ENCODE peak calls at places on chromosomes 11 and 22, in seven cellular contexts. V is cardiac muscle cell, N is adrenal gland, Q is K562, E is Panc1, X is choroid plexus epithelial cell, G is esophagus muscularis mucosa. H is an unnamed sample.

GRCh38 chr11:18802381-18803257 is 11.0 kb upstream of the PTPN5 start:
- DNase-seq in E (peak), V (peak), Q (peak), G (peak), X (peak), N (peak), H (peak)

GRCh38 chr11:62612366-62613274 is at the start of the genes EML3 and ROM1:
- DNase-seq in G (peak), E (no peak), N (peak), X (peak), Q (peak), V (peak), H (peak)

GRCh38 chr11:6523253-6523652 is 26.2 kb downstream of the DNHD1 start:
- DNase-seq in G (no peak), X (peak), Q (no peak), E (peak), V (peak), N (no peak), H (peak)

GRCh38 chr22:38291201-38291777 is 18.5 kb upstream of the TMEM184B start:
- DNase-seq in X (no peak), V (no peak), E (no peak), G (no peak), N (no peak), Q (no peak), H (no peak)

GRCh38 chr22:47304191-47304831 is 541.9 kb downstream of the TBC1D22A start:
- DNase-seq in G (peak), V (no peak), E (no peak), Q (no peak), X (no peak), N (no peak), H (no peak)

GRCh38 chr11:8768625-8769333 is 86.2 kb downstream of the RPL27A start:
- DNase-seq in E (peak), Q (peak), X (peak), G (no peak), V (peak), N (peak), H (peak)

GRCh38 chr11:86748296-86748695 is 52.0 kb upstream of the PRSS23 start:
- DNase-seq in N (no peak), Q (no peak), X (peak), G (no peak), V (peak), E (no peak), H (peak)

GRCh38 chr11:47394322-47395224 is 13.8 kb upstream of the SLC39A13 start:
- DNase-seq in V (peak), Q (peak), G (no peak), N (peak), E (no peak), X (peak), H (peak)

GRCh38 chr11:132033051-132033450 is 662.6 kb downstream of the NTM start:
- DNase-seq in N (no peak), E (no peak), G (no peak), X (peak), V (peak), Q (no peak), H (peak)

GRCh38 chr11:78991681-78992080 is 417.0 kb upstream of the NARS2 start:
- DNase-seq in Q (no peak), V (no peak), G (no peak), N (no peak), E (no peak), X (no peak), H (no peak)

GRCh38 chr11:125593113-125593761 is 585 bp downstream of the STT3A start:
- DNase-seq in Q (peak), E (peak), G (no peak), X (peak), V (peak), N (no peak), H (peak)

GRCh38 chr11:78338138-78338537 is 79.5 kb downstream of the GAB2 start:
- DNase-seq in N (no peak), X (no peak), V (no peak), G (no peak), E (no peak), Q (peak), H (no peak)

GRCh38 chr11:20090654-20091374 is 69.5 kb downstream of the DBX1 start:
- DNase-seq in X (no peak), Q (peak), V (no peak), N (no peak), G (no peak), E (no peak), H (no peak)

GRCh38 chr11:94845622-94846021 is 77.5 kb downstream of the AMOTL1 start:
- DNase-seq in V (no peak), Q (no peak), G (no peak), N (no peak), X (peak), E (no peak), H (peak)

GRCh38 chr11:102581091-102581490 is 44.0 kb downstream of the MMP20 start:
- DNase-seq in E (no peak), V (no peak), X (no peak), G (no peak), Q (no peak), N (no peak), H (no peak)

DNA sequence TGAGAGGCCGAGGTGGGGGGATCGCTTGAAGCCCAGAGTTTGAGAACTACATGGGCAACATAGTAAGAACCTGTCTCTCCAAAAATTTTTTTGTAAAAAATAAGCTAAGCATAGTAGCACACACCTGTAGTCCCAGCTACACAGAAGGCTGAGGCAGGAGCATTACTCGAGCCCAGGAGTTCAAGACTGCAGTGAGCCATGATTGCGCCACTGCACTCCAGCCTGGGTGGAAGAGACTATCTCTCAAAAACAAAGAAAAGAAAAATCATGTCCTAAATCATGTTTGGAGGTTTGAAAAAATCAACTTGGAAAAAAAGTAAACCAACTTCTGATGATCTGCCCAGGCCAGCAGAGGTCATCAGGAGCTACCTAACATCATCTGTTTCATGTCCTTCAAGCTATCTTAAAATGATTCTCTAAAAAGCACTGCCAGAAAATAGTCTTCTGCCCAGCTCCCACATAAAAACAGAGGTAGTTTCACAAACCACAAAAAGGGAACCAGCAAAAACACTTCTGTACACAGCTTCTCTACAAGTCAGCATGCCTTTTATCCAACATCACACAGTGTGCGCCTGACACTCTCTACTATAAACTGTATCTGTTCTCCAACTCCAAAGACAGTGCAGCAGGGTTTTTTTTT is 165.0 kb downstream of the SOX6 start:
- DNase-seq in Q (peak), G (no peak), V (no peak), N (no peak), E (no peak), X (no peak), H (no peak)
- TF ChIP-seq CTCF in Q (peak), G (no peak), V (no peak), N (no peak), E (peak), X (no peak), H (no peak)

GRCh38 chr11:32616903-32617302 is 33.3 kb downstream of the EIF3M start:
- DNase-seq in Q (no peak), G (no peak), X (no peak), V (no peak), E (no peak), N (no peak), H (no peak)
- H3K4me3 ChIP-seq in Q (no peak), G (no peak), X (no peak), V (no peak), E (no peak), N (no peak), H (no peak)

DNA sequence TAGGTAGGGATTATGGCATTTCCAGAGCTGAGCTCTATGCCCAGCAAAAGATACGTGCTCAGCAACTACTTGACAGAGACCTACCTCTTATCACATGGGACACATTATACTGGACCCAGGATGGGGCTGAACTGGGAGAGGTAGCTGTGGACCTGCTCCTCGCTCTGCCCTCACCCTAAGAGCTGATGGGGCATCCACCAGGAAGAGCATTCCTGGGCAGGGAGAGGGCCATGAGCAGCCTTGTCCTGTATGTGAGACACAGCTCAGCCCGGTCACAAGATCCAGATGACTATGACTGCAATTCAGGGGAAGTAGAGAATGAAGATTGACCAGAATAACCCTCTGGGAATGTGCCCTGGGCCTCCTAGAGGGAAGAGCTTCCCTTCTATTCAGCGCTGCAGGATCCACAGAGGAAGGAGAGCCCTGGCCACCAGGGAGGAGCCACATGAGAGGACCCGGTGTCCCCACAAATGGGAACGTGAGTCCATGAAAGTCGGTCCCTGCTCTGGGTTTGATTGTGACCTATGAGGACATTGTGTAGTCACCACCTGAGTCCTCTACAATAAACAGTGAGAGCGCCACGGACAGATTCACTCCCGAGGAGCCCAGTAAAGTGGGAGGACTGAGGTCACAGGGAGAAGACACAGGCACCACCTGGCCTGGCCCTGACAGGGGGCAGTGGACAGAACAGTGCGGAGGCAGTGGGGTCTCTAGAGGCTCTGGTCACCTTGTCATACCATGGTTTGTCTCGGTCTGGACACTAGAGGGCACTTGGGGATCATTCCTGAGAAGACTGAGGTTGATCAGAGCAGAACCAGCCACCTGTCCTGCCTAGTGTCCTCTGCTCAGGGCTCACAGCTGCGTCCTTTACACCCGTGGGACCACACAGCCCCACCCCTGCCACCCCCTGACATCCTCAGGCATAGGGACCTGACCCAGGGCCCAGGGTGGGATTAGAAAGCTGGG is 99.5 kb downstream of the ZNF280B start:
- DNase-seq in V (peak), E (no peak), Q (peak), G (peak), X (peak), N (peak), H (peak)
- TF ChIP-seq CTCF in V (peak), E (peak), Q (peak), G (no peak), X (peak), N (peak), H (peak)

GRCh38 chr11:119362741-119363080 is 16.2 kb upstream of the MFRP start:
- DNase-seq in N (no peak), X (no peak), E (no peak), G (no peak), V (no peak), Q (no peak), H (no peak)

GRCh38 chr11:119363081-119363861 is 16.8 kb upstream of the MFRP start:
- DNase-seq in G (no peak), Q (no peak), E (no peak), V (no peak), X (no peak), N (peak), H (no peak)

GRCh38 chr11:119361056-119361787 is 14.7 kb upstream of the MFRP start:
- DNase-seq in N (peak), V (peak), X (peak), Q (peak), G (no peak), E (peak), H (peak)

GRCh38 chr11:119363874-119364590 is 17.5 kb downstream of the USP2 start:
- DNase-seq in Q (peak), X (no peak), E (no peak), V (peak), N (peak), G (no peak), H (no peak)

GRCh38 chr11:119361961-119362725 is 15.6 kb upstream of the MFRP start:
- DNase-seq in V (no peak), Q (peak), E (no peak), N (no peak), G (no peak), X (no peak), H (no peak)
- H3K4me3 ChIP-seq in V (peak), Q (no peak), E (no peak), N (no peak), G (peak), X (no peak), H (no peak)

DNA sequence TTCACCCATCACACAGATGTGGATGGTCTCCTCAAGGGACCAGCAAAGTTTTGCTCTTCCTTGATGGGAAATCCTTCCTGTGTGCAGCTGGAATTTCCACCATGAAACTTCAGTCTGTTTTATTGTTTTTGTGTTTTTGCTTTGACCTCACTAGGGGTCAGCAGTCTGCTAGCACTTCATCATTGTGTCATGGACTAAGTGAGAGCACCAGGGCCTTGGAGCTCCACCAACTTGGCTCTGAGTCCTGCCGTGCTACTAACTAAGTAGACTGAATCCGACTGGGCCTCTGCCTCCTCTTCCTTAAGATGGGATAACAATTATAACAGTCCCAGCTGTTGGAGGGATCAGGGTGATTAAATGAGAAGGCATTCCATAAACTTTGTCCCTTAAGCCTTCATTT is 305.8 kb upstream of the NCAM1 start:
- DNase-seq in V (peak), E (no peak), G (peak), N (peak), Q (peak), X (peak), H (peak)
- TF ChIP-seq CTCF in V (peak), E (peak), G (no peak), N (no peak), Q (peak), X (no peak), H (no peak)

GRCh38 chr22:29205598-29206371 is at the start of gene EMID1:
- DNase-seq in N (peak), Q (peak), X (peak), E (no peak), G (no peak), V (peak), H (peak)

GRCh38 chr22:29207562-29208501 is 2.1 kb downstream of the EMID1 start:
- DNase-seq in V (no peak), G (no peak), E (no peak), X (no peak), N (no peak), Q (no peak), H (no peak)

GRCh38 chr22:29205260-29205597 is 467 bp upstream of the EMID1 start:
- DNase-seq in N (no peak), G (no peak), X (no peak), Q (no peak), V (no peak), E (no peak), H (no peak)

GRCh38 chr22:29207231-29207550 is 1.5 kb downstream of the EMID1 start:
- DNase-seq in X (no peak), G (no peak), Q (no peak), E (no peak), V (no peak), N (no peak), H (no peak)

DNA sequence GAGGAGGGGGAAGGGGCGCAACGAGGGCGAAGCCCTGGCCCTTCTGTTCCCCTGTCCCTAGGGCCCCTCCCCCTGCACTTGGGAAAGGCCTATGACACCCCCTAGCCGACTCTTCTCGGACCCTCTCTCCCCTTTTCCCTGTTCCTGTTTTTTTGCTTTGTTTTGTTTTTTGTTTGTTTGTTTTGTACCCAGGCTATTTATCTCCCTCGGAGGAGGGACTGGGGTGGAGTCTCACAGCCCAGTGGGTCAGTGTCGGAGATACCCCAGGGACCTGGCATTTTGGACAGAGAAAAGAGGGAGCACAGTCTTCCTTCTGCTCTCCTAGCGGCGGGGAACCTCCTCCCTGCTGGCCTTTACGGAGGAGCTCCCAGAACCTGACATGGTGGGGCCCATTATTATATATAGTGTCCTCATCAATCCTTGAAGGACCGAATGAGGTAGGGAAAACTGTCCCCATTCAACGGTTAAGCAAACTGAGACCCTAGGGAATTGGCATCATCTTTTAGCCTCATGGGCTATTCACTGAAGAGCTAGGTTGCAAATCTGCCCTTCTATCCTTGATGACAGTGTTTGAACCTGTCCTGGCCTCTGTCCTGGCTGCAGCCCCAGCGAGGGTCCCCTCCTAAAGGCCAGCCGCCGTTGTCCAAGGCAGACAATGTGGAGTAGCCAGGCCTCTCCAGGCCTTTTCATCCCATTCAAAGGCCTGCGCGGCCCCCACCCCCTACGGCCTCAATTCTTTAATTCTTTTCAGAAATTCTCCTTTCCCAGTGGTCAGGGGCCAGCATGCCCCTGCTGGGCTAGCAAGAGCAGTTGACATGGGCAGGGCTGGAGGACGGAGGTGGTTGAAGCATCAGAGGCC is 905 bp downstream of the EMID1 start:
- DNase-seq in E (no peak), N (no peak), Q (peak), V (no peak), G (no peak), X (no peak), H (no peak)
- H3K4me3 ChIP-seq in E (peak), N (peak), Q (peak), V (peak), G (peak), X (peak), H (peak)

GRCh38 chr11:121648306-121648705 is 195.5 kb upstream of the SORL1-AS1 start:
- DNase-seq in N (no peak), G (no peak), Q (no peak), E (no peak), X (no peak), V (no peak), H (no peak)

GRCh38 chr11:121651267-121651625 is 198.5 kb upstream of the SORL1-AS1 start:
- DNase-seq in Q (no peak), E (no peak), X (no peak), N (no peak), V (no peak), G (no peak), H (no peak)

GRCh38 chr11:121652982-121653381 is 200.2 kb upstream of the SORL1-AS1 start:
- DNase-seq in X (peak), Q (no peak), E (no peak), V (peak), N (no peak), G (no peak), H (peak)

GRCh38 chr11:121649798-121650197 is 197.0 kb upstream of the SORL1-AS1 start:
- DNase-seq in N (no peak), V (no peak), X (peak), Q (no peak), E (no peak), G (no peak), H (no peak)

DNA sequence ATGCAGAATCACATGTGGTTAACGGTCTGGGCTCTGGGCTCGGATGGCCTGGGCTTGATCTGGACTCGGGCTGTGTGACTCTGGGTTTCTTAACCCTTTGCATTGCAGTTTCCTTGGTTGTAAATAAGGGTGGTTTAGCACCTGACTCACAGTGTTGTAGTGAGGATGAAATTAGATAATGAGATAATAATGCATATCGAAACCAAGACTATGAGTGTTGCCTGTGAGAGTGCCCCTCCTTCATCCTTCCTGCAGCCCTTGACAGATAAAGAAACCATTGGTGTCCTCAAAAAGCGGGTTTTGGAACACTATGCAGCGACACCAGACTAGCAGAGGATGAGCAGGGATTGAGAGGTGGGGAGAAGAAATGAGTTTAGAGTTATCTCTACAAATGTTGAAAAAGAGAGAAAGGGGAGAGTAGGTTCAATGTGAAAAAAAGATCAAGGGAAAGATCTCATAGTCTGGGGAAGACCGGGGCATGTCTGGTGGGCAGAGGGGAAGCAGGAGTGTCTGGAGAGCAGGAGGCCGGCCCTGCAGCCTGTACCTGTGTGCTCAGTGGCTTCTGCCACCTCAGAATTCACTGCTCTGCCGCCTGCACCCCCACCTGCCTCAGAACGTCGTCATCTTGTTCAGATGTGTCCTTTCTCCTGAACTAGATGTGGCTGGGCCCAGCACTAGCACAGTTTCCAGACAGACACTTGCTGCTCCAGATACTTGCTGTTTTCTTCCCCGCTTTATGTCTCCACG is 197.9 kb upstream of the SORL1-AS1 start:
- DNase-seq in Q (no peak), G (no peak), V (no peak), E (no peak), X (no peak), N (no peak), H (no peak)
- TF ChIP-seq CTCF in Q (no peak), G (no peak), V (no peak), E (no peak), X (no peak), N (no peak), H (no peak)